ENCODE peak calls at places on chromosome 1, in six cellular contexts. Z is memory B cell; V is neural progenitor cell; A is NAMALWA; L is NCI-H2081; T is effector CD4-positive, alpha-beta T cell. E is an unnamed sample.

GRCh38 chr1:32539584-32540571 is 651 bp downstream of the ZBTB8A start:
- DNase-seq in Z (peak), V (peak), A (peak), L (peak), T (no peak), E (peak)

GRCh38 chr1:207897188-207897587 is 13.7 kb downstream of the CD34 start:
- DNase-seq in Z (no peak), V (peak), A (peak), L (no peak), T (no peak), E (no peak)

GRCh38 chr1:19484793-19485361 is 462 bp downstream of the CAPZB start:
- DNase-seq in Z (no peak), V (peak), A (no peak), L (no peak), T (no peak), E (peak)

GRCh38 chr1:210200090-210200736 is 32.4 kb upstream of the SERTAD4 start:
- DNase-seq in Z (no peak), V (no peak), A (no peak), L (no peak), T (no peak), E (no peak)

GRCh38 chr1:168623003-168623828 is 46.8 kb downstream of the XCL1 start:
- DNase-seq in Z (no peak), V (no peak), A (no peak), L (no peak), T (no peak), E (no peak)

GRCh38 chr1:156502749-156503671 is 2.4 kb upstream of the MEF2D start:
- DNase-seq in Z (no peak), V (no peak), A (no peak), L (no peak), T (no peak), E (no peak)

GRCh38 chr1:211331011-211331709 is 4.5 kb downstream of the TRAF5 start:
- DNase-seq in Z (no peak), V (no peak), A (no peak), L (no peak), T (no peak), E (no peak)

GRCh38 chr1:202130275-202130646 is 7.5 kb downstream of the GPR37L1 start:
- DNase-seq in Z (no peak), V (peak), A (no peak), L (no peak), T (no peak), E (no peak)

GRCh38 chr1:15680614-15681345 is 3.3 kb upstream of the PLEKHM2 start:
- DNase-seq in Z (no peak), V (no peak), A (no peak), L (no peak), T (no peak), E (no peak)

GRCh38 chr1:206127336-206127735 is 10.1 kb upstream of the AVPR1B start:
- DNase-seq in Z (no peak), V (no peak), A (no peak), L (no peak), T (no peak), E (no peak)

GRCh38 chr1:152110860-152111514 is 4.3 kb downstream of the TCHH start:
- DNase-seq in Z (peak), V (peak), A (no peak), L (no peak), T (no peak), E (peak)

GRCh38 chr1:42735056-42735455 is 5.0 kb downstream of the CLDN19 start:
- DNase-seq in Z (no peak), V (no peak), A (no peak), L (no peak), T (no peak), E (no peak)

GRCh38 chr1:208033236-208033635 is 122.3 kb upstream of the CD34 start:
- DNase-seq in Z (no peak), V (no peak), A (no peak), L (no peak), T (no peak), E (no peak)

GRCh38 chr1:155174334-155175280 is 958 bp downstream of the TRIM46 start:
- DNase-seq in Z (no peak), V (peak), A (peak), L (peak), T (no peak), E (peak)

GRCh38 chr1:64733576-64734288 is 11.1 kb upstream of the RAVER2 start:
- DNase-seq in Z (no peak), V (no peak), A (no peak), L (no peak), T (no peak), E (no peak)

GRCh38 chr1:234958702-234959649 is 169.7 kb downstream of the TOMM20 start:
- DNase-seq in Z (no peak), V (no peak), A (no peak), L (no peak), T (no peak), E (no peak)